ENCODE peak calls at places on chromosome X, in nine cellular contexts. One of them, this sample, is unnamed.

GRCh38 chrX:15838017-15838416 is 16.6 kb downstream of the AP1S2 start:
- DNase-seq in activated naive CD4-positive, alpha-beta T cell treated with anti-CD3 and anti-CD28 coated beads for 36 hours: no peak
- DNase-seq in D341Med: peak; percentile 40
- DNase-seq in AG09319: no peak
- DNase-seq in CD8-positive, alpha-beta memory T cell: no peak
- DNase-seq in foreskin fibroblast: no peak
- DNase-seq in NCI-H345: no peak
- DNase-seq in NCI-H2081: no peak
- DNase-seq in OCI-LY7: peak; percentile 28
- DNase-seq in this sample: no peak

GRCh38 chrX:56793533-56794320 is 64.7 kb downstream of the NBDY start:
- DNase-seq in OCI-LY7: no peak
- DNase-seq in D341Med: no peak
- DNase-seq in foreskin fibroblast: no peak
- DNase-seq in activated naive CD4-positive, alpha-beta T cell treated with anti-CD3 and anti-CD28 coated beads for 36 hours: no peak
- DNase-seq in NCI-H2081: peak; percentile 4
- DNase-seq in NCI-H345: no peak
- DNase-seq in AG09319: no peak
- DNase-seq in CD8-positive, alpha-beta memory T cell: no peak
- DNase-seq in this sample: no peak

GRCh38 chrX:27186671-27187070 is 276.5 kb downstream of the PPP4R3C start:
- DNase-seq in foreskin fibroblast: peak; percentile 0
- DNase-seq in OCI-LY7: peak; percentile 30
- DNase-seq in D341Med: peak; percentile 20
- DNase-seq in CD8-positive, alpha-beta memory T cell: no peak
- DNase-seq in AG09319: no peak
- DNase-seq in NCI-H2081: peak; percentile 45
- DNase-seq in NCI-H345: peak; percentile 37
- DNase-seq in activated naive CD4-positive, alpha-beta T cell treated with anti-CD3 and anti-CD28 coated beads for 36 hours: peak; percentile 36
- DNase-seq in this sample: peak; percentile 6

GRCh38 chrX:100926453-100926852 is 2.3 kb downstream of the XKRX start:
- DNase-seq in D341Med: no peak
- DNase-seq in NCI-H345: no peak
- DNase-seq in CD8-positive, alpha-beta memory T cell: no peak
- DNase-seq in activated naive CD4-positive, alpha-beta T cell treated with anti-CD3 and anti-CD28 coated beads for 36 hours: no peak
- DNase-seq in NCI-H2081: no peak
- DNase-seq in AG09319: no peak
- DNase-seq in foreskin fibroblast: no peak
- DNase-seq in OCI-LY7: no peak
- DNase-seq in this sample: no peak

GRCh38 chrX:1679238-1679637 is 64.4 kb downstream of the ASMT start:
- DNase-seq in CD8-positive, alpha-beta memory T cell: no peak
- DNase-seq in OCI-LY7: no peak
- DNase-seq in D341Med: no peak
- DNase-seq in NCI-H2081: no peak
- DNase-seq in AG09319: no peak
- DNase-seq in NCI-H345: no peak
- DNase-seq in foreskin fibroblast: no peak
- DNase-seq in activated naive CD4-positive, alpha-beta T cell treated with anti-CD3 and anti-CD28 coated beads for 36 hours: peak; percentile 61
- DNase-seq in this sample: no peak

GRCh38 chrX:50877310-50877709 is 33.2 kb upstream of the BMP15 start:
- DNase-seq in CD8-positive, alpha-beta memory T cell: no peak
- DNase-seq in NCI-H345: no peak
- DNase-seq in D341Med: no peak
- DNase-seq in OCI-LY7: no peak
- DNase-seq in AG09319: no peak
- DNase-seq in NCI-H2081: no peak
- DNase-seq in activated naive CD4-positive, alpha-beta T cell treated with anti-CD3 and anti-CD28 coated beads for 36 hours: no peak
- DNase-seq in foreskin fibroblast: no peak
- DNase-seq in this sample: no peak

GRCh38 chrX:70262952-70263567 is 3.1 kb upstream of the P2RY4 start:
- DNase-seq in CD8-positive, alpha-beta memory T cell: no peak
- DNase-seq in activated naive CD4-positive, alpha-beta T cell treated with anti-CD3 and anti-CD28 coated beads for 36 hours: peak; percentile 59
- DNase-seq in NCI-H345: peak; percentile 62
- DNase-seq in NCI-H2081: peak; percentile 44
- DNase-seq in D341Med: peak; percentile 65
- DNase-seq in OCI-LY7: peak; percentile 46
- DNase-seq in foreskin fibroblast: peak; percentile 15
- DNase-seq in AG09319: no peak
- DNase-seq in this sample: no peak

GRCh38 chrX:138020941-138021340 is 455.0 kb downstream of the ZIC3 start:
- DNase-seq in OCI-LY7: no peak
- DNase-seq in NCI-H345: no peak
- DNase-seq in AG09319: no peak
- DNase-seq in activated naive CD4-positive, alpha-beta T cell treated with anti-CD3 and anti-CD28 coated beads for 36 hours: no peak
- DNase-seq in D341Med: no peak
- DNase-seq in foreskin fibroblast: no peak
- DNase-seq in CD8-positive, alpha-beta memory T cell: no peak
- DNase-seq in NCI-H2081: no peak
- DNase-seq in this sample: no peak

GRCh38 chrX:48971325-48972213 is at the start of gene KCND1:
- DNase-seq in AG09319: no peak
- DNase-seq in OCI-LY7: no peak
- DNase-seq in foreskin fibroblast: peak; percentile 46
- DNase-seq in CD8-positive, alpha-beta memory T cell: no peak
- DNase-seq in NCI-H345: peak; percentile 48
- DNase-seq in activated naive CD4-positive, alpha-beta T cell treated with anti-CD3 and anti-CD28 coated beads for 36 hours: peak; percentile 35
- DNase-seq in NCI-H2081: peak; percentile 20
- DNase-seq in D341Med: peak; percentile 43
- DNase-seq in this sample: no peak

This sample was measured in brain pericyte.